ENCODE peak calls at places on chromosome 2, in four cellular contexts. F, L, N and V are unnamed samples.

GRCh38 chr2:66827851-66828250 is 392.9 kb downstream of the MEIS1 start:
- DNase-seq in F (no peak), L (no peak), N (no peak), V (no peak)

GRCh38 chr2:48332286-48332685 is 197.7 kb upstream of the STON1 start:
- DNase-seq in F (no peak), L (no peak), N (no peak), V (peak)

GRCh38 chr2:183416741-183417140 is 292.5 kb downstream of the NUP35 start:
- DNase-seq in F (no peak), L (no peak), N (no peak), V (no peak)

GRCh38 chr2:176038694-176039093 is 36.6 kb upstream of the LNPK start:
- DNase-seq in F (no peak), L (no peak), N (no peak), V (no peak)

GRCh38 chr2:84882775-84883550 is 2.1 kb upstream of the TRABD2A start:
- DNase-seq in F (no peak), L (no peak), N (no peak), V (no peak)

GRCh38 chr2:99028558-99028957 is 92.5 kb upstream of the CRACDL start:
- DNase-seq in F (no peak), L (no peak), N (no peak), V (no peak)

GRCh38 chr2:238635637-238636036 is 208.9 kb downstream of the ASB1 start:
- DNase-seq in F (no peak), L (no peak), N (no peak), V (no peak)

GRCh38 chr2:168816369-168816768 is 13.9 kb downstream of the NOSTRIN start:
- DNase-seq in F (no peak), L (no peak), N (peak), V (no peak)

GRCh38 chr2:121746071-121746578 is 9.3 kb upstream of the TSN start:
- DNase-seq in F (no peak), L (no peak), N (no peak), V (no peak)

GRCh38 chr2:132420776-132421175 is 4.2 kb downstream of the GPR39 start:
- DNase-seq in F (no peak), L (no peak), N (no peak), V (no peak)

GRCh38 chr2:18548618-18549017 is 11.8 kb downstream of the RDH14 start:
- DNase-seq in F (no peak), L (no peak), N (peak), V (no peak)

GRCh38 chr2:96092896-96093295 is 23.5 kb downstream of the ADRA2B start:
- DNase-seq in F (no peak), L (no peak), N (no peak), V (no peak)

GRCh38 chr2:60555066-60555793 is 1.8 kb upstream of the BCL11A start:
- DNase-seq in F (peak), L (peak), N (peak), V (peak)

GRCh38 chr2:230258483-230258882 is 32.9 kb downstream of the SP140 start:
- DNase-seq in F (no peak), L (no peak), N (peak), V (no peak)

GRCh38 chr2:202007015-202008011 is 26.3 kb upstream of the FZD7 start:
- DNase-seq in F (no peak), L (peak), N (peak), V (no peak)

GRCh38 chr2:165054667-165055066 is 99.3 kb upstream of the SLC38A11 start:
- DNase-seq in F (peak), L (no peak), N (no peak), V (no peak)

GRCh38 chr2:51258301-51258700 is 226.4 kb upstream of the NRXN1 start:
- DNase-seq in F (no peak), L (no peak), N (no peak), V (no peak)

GRCh38 chr2:58428286-58428552 is 187.1 kb upstream of the FANCL start:
- DNase-seq in F (peak), L (no peak), N (no peak), V (no peak)

GRCh38 chr2:165833156-165833555 is 39.1 kb upstream of the GALNT3 start:
- DNase-seq in F (no peak), L (no peak), N (peak), V (no peak)

GRCh38 chr2:26472821-26473655 is 4.9 kb downstream of the OTOF start:
- DNase-seq in F (no peak), L (no peak), N (no peak), V (no peak)